ENCODE peak calls at places on chromosomes 7 and 10, in seven cellular contexts. C is suprapubic skin, P is fibroblast of lung, A is pancreas, L is colonic mucosa, W is tibial nerve, D is adrenal gland. K is an unnamed sample.

GRCh38 chr7:45592230-45592991 is 18.2 kb downstream of the ADCY1 start:
- DNase-seq in D (peak; percentile 35), L (peak; percentile 15), A (peak; percentile 44), C (no peak), W (no peak), P (no peak), K (no peak)

GRCh38 chr10:113235505-113235904 is 285.5 kb downstream of the TCF7L2 start:
- DNase-seq in A (no peak), D (peak; percentile 52), L (no peak), P (no peak), C (no peak), W (no peak), K (no peak)

GRCh38 chr10:89147256-89147655 is 59.9 kb downstream of the CH25H start:
- DNase-seq in L (no peak), W (no peak), C (no peak), D (no peak), A (no peak), P (peak; percentile 93), K (no peak)

GRCh38 chr7:136064098-136064497 is 86.9 kb upstream of the MTPN start:
- DNase-seq in D (no peak), P (no peak), C (no peak), A (no peak), L (no peak), W (no peak), K (no peak)

GRCh38 chr10:60849217-60849616 is 70.9 kb downstream of the CDK1 start:
- DNase-seq in A (no peak), P (no peak), D (no peak), C (no peak), L (no peak), W (no peak), K (no peak)

GRCh38 chr7:70571986-70572385 is 560.0 kb upstream of the GALNT17 start:
- DNase-seq in A (no peak), C (no peak), W (no peak), L (peak; percentile 63), P (no peak), D (no peak), K (no peak)

GRCh38 chr10:33288127-33288526 is 46.3 kb downstream of the NRP1 start:
- DNase-seq in W (no peak), D (no peak), L (no peak), C (no peak), A (no peak), P (no peak), K (no peak)

GRCh38 chr7:22653981-22654380 is 73.0 kb upstream of the IL6 start:
- DNase-seq in D (no peak), C (no peak), L (no peak), P (no peak), W (no peak), A (no peak), K (no peak)

GRCh38 chr7:38673795-38674194 is 42.6 kb upstream of the AMPH start:
- DNase-seq in W (no peak), C (no peak), L (no peak), P (peak; percentile 25), A (no peak), D (no peak), K (no peak)

GRCh38 chr10:118662228-118663035 is 67.0 kb upstream of the PRLHR start:
- DNase-seq in W (no peak), L (no peak), P (no peak), A (no peak), D (no peak), C (no peak), K (no peak)

GRCh38 chr10:70163448-70163847 is 6.9 kb downstream of the SAR1A start:
- DNase-seq in P (no peak), A (no peak), C (no peak), W (no peak), L (no peak), D (no peak), K (no peak)

GRCh38 chr10:131420867-131421266 is 109.3 kb upstream of the TCERG1L start:
- DNase-seq in D (no peak), A (no peak), L (no peak), P (no peak), C (no peak), W (no peak), K (no peak)

DNA sequence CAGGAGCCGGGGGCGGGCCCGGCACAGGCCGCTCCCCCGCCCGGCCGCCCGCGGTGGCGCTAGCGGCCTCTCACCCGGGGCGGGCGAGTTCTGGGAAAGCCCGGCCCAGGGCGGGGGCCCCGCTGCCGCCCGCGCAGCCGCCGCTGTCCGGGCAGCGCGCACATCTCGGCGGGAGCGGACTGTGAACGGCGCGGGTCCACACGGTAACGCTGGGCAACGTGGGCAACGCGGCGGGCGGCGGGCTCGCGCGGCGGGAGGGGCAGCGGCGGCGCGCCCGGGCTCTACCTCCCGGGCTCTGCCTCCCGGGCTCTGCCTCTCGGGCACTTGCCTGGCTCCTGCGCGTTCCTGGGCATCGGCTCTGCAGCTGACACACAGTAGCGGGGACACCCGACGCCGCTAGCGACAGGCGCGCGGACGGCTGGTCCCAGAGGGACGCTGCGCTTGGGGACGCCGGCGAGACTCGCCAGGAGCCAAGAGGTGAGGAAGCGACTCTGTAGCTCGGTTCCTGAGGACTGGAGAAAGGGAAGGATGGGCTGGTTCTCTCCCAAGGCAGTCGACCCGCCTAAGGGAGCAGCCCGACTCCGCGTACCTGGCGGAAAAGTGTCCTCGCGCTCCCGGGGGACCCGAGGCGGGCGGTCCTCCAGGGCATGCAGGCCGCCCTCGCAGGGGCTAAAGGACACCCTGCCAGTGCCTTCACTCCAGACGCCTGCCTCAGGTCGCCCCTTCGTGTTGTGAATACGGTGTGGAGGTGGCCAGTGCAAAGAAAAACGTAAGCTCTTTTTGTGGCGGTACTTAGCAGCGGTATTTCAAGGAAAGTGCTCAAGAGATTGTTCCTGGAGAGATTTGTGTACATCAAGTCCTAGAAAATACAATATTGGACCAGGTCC is at the start of gene PLCE1:
- DNase-seq in P (peak; percentile 31), A (peak; percentile 84), L (peak; percentile 73), D (peak; percentile 69), C (no peak), W (no peak), K (peak; percentile 65)
- H3K4me3 ChIP-seq in P (peak within 1 kb of the TSS; percentile 61), A (peak within 1 kb of the TSS; percentile 22), L (peak within 1 kb of the TSS; percentile 61), D (no peak within 1 kb of the TSS), C (peak within 1 kb of the TSS; percentile 65), W (peak within 1 kb of the TSS; percentile 74), K (peak within 1 kb of the TSS; percentile 72)

DNA sequence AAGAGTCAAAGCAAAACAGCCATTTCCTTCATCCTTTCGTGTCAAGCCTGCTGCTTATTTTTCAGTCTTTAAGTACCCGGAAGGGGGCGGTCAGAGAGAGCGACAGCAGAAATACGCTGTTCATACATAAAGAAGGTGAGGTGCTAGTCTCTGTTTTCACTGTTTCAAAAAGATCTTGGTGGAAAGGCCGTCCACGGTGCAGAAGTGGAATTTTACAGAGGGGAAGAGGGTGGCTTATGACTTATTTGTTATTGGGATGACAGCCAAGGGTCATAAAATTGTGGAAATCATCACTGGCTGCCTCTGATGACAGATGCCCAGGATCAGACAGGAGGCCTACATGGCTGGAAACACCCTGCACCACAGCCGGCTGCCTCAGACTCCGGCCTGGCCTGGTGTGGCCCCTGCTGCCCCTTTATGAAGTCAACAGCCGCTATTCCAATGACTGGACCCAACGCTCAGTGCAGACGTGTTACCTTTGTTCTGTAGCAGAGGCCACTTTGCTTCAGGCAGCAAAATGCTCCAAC is 57.0 kb downstream of the HIPK2 start:
- DNase-seq in L (peak; percentile 48), W (no peak), A (no peak), P (no peak), D (peak; percentile 88), C (no peak), K (no peak)
- TF ChIP-seq CTCF in L (no peak), W (no peak), A (no peak), P (no peak), D (no peak), C (no peak), K (no peak)

GRCh38 chr7:51148216-51148615 is 168.4 kb downstream of the COBL start:
- DNase-seq in L (no peak), D (no peak), W (no peak), A (no peak), C (no peak), P (no peak), K (no peak)

GRCh38 chr7:51152801-51153200 is 163.8 kb downstream of the COBL start:
- DNase-seq in C (no peak), D (no peak), P (no peak), A (no peak), W (no peak), L (no peak), K (no peak)

GRCh38 chr7:51150193-51150592 is 166.4 kb downstream of the COBL start:
- DNase-seq in L (no peak), C (no peak), A (no peak), P (no peak), D (no peak), W (no peak), K (no peak)

GRCh38 chr7:51154201-51154600 is 162.4 kb downstream of the COBL start:
- DNase-seq in A (no peak), P (no peak), W (no peak), D (no peak), L (no peak), C (no peak), K (no peak)

DNA sequence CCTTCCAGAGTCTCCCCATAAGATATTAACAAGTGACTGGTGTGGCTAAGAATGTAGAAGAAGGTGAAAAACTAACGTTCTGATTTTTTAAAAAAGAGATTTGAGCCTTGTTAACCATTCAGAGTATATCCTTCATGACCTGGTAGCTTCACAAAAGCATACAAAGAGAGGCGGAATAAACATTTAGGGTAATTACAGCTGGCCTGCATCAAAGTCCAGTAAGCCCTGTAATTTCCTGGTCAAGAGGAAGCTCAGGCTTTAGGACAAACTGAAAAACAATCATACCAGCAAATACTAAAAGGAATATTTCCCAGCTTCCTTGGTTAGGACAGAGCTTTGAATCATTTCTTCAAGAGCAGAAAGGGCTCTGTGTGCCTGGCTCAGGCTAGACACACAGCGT is 165.2 kb downstream of the COBL start:
- DNase-seq in W (no peak), A (no peak), C (no peak), D (no peak), P (no peak), L (no peak), K (no peak)
- H3K4me1 ChIP-seq in W (peaks cover 12% of the 10 kb centered on the region), A (no peaks in the 10 kb centered on the region), C (no peaks in the 10 kb centered on the region), D (no peaks in the 10 kb centered on the region), P (no peaks in the 10 kb centered on the region), L (no peaks in the 10 kb centered on the region), K (no peaks in the 10 kb centered on the region)

DNA sequence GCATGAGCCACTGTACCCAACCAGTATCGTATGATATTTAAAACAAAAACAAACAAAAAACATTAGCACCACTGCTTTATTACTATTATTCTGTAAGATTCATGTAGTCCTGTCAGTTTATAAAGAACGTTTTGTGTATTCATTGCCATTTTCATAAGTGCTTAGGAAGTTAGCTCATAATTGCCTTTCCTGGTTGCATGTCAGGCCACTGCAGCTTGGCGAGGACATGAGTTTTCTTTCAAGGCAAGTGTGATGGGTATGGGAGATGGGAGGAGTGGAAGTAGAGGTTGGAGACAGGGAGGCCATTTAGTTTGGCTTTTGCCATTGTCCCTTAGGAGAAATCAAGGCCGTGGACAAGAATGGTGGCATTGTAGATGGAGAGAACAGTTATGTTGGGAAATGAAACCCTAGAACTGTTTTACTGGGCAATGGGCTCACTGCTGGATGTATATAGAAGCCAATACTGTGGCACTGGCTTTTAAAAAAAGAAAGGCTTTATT is 48.9 kb downstream of the TYW1 start:
- DNase-seq in D (no peak), P (no peak), W (no peak), L (no peak), C (no peak), A (no peak), K (no peak)
- H3K4me3 ChIP-seq in D (no peak overlapping the region), P (no peak overlapping the region), W (no peak overlapping the region), L (no peak overlapping the region), C (no peak overlapping the region), A (no peak overlapping the region), K (no peak overlapping the region)